ENCODE peak calls at places on chromosomes 1 and 21, in five cellular contexts. One of them, this sample, is unnamed.

GRCh38 chr1:177913762-177914540 is 55.9 kb downstream of the SEC16B start:
- DNase-seq in gastrocnemius medialis: no peak
- DNase-seq in upper lobe of right lung: no peak
- DNase-seq in SJSA1: no peak
- DNase-seq in AG04450: peak; percentile 24
- DNase-seq in this sample: no peak

GRCh38 chr21:46001821-46002681 is 20.5 kb downstream of the COL6A1 start:
- DNase-seq in gastrocnemius medialis: peak; percentile 12
- DNase-seq in upper lobe of right lung: no peak
- DNase-seq in AG04450: no peak
- DNase-seq in SJSA1: no peak
- DNase-seq in this sample: no peak

GRCh38 chr21:36466061-36466511 is 13.8 kb downstream of the CLDN14 start:
- DNase-seq in upper lobe of right lung: no peak
- DNase-seq in gastrocnemius medialis: no peak
- DNase-seq in SJSA1: no peak
- DNase-seq in AG04450: no peak
- DNase-seq in this sample: no peak

GRCh38 chr1:220917535-220918209 is 38.4 kb downstream of the HLX start:
- DNase-seq in AG04450: no peak
- DNase-seq in upper lobe of right lung: no peak
- DNase-seq in SJSA1: no peak
- DNase-seq in gastrocnemius medialis: no peak
- DNase-seq in this sample: no peak

GRCh38 chr1:32757213-32757895 is 54.8 kb upstream of the SYNC start:
- DNase-seq in SJSA1: no peak
- DNase-seq in gastrocnemius medialis: no peak
- DNase-seq in AG04450: no peak
- DNase-seq in upper lobe of right lung: no peak
- DNase-seq in this sample: no peak

GRCh38 chr1:31032266-31032665 is 33.3 kb downstream of the PUM1 start:
- DNase-seq in gastrocnemius medialis: no peak
- DNase-seq in upper lobe of right lung: no peak
- DNase-seq in AG04450: no peak
- DNase-seq in SJSA1: no peak
- DNase-seq in this sample: no peak

GRCh38 chr1:240122639-240123604 is 31.2 kb downstream of the FMN2 start:
- DNase-seq in AG04450: no peak
- DNase-seq in gastrocnemius medialis: no peak
- DNase-seq in upper lobe of right lung: peak; percentile 72
- DNase-seq in SJSA1: no peak
- DNase-seq in this sample: no peak

GRCh38 chr1:245673920-245674414 is 519.2 kb downstream of the KIF26B start:
- DNase-seq in upper lobe of right lung: no peak
- DNase-seq in SJSA1: no peak
- DNase-seq in gastrocnemius medialis: no peak
- DNase-seq in AG04450: no peak
- DNase-seq in this sample: no peak

GRCh38 chr1:159916240-159917051 is 8.9 kb downstream of the TAGLN2 start:
- DNase-seq in gastrocnemius medialis: no peak
- DNase-seq in SJSA1: peak; percentile 70
- DNase-seq in upper lobe of right lung: peak; percentile 40
- DNase-seq in AG04450: no peak
- DNase-seq in this sample: no peak

GRCh38 chr1:163528710-163529348 is 207.1 kb downstream of the NUF2 start:
- DNase-seq in SJSA1: no peak
- DNase-seq in gastrocnemius medialis: no peak
- DNase-seq in upper lobe of right lung: no peak
- DNase-seq in AG04450: no peak
- DNase-seq in this sample: no peak

GRCh38 chr1:62131093-62131725 is 63.4 kb upstream of the L1TD1 start:
- DNase-seq in SJSA1: peak; percentile 55
- DNase-seq in upper lobe of right lung: no peak
- DNase-seq in gastrocnemius medialis: peak; percentile 29
- DNase-seq in AG04450: peak; percentile 46
- DNase-seq in this sample: no peak

GRCh38 chr1:210916548-210916947 is 217.4 kb downstream of the KCNH1 start:
- DNase-seq in gastrocnemius medialis: no peak
- DNase-seq in SJSA1: no peak
- DNase-seq in upper lobe of right lung: no peak
- DNase-seq in AG04450: no peak
- DNase-seq in this sample: no peak

GRCh38 chr1:26034504-26035202 is 11.3 kb downstream of the SLC30A2 start:
- DNase-seq in gastrocnemius medialis: no peak
- DNase-seq in SJSA1: no peak
- DNase-seq in upper lobe of right lung: no peak
- DNase-seq in AG04450: no peak
- DNase-seq in this sample: no peak

GRCh38 chr1:160813215-160813614 is 17.2 kb downstream of the LY9 start:
- DNase-seq in SJSA1: no peak
- DNase-seq in AG04450: no peak
- DNase-seq in gastrocnemius medialis: no peak
- DNase-seq in upper lobe of right lung: no peak
- DNase-seq in this sample: no peak

GRCh38 chr1:12555411-12556367 is 62.3 kb downstream of the DHRS3 start:
- DNase-seq in gastrocnemius medialis: peak; percentile 18
- DNase-seq in upper lobe of right lung: peak; percentile 57
- DNase-seq in AG04450: no peak
- DNase-seq in SJSA1: no peak
- DNase-seq in this sample: no peak

GRCh38 chr21:17925000-17925610 is 105.9 kb upstream of the C21orf91 start:
- DNase-seq in gastrocnemius medialis: peak; percentile 25
- DNase-seq in SJSA1: peak; percentile 53
- DNase-seq in AG04450: peak; percentile 6
- DNase-seq in upper lobe of right lung: no peak
- DNase-seq in this sample: no peak

GRCh38 chr1:170593173-170593572 is 61.2 kb downstream of the GORAB start:
- DNase-seq in SJSA1: no peak
- DNase-seq in AG04450: no peak
- DNase-seq in gastrocnemius medialis: no peak
- DNase-seq in upper lobe of right lung: no peak
- DNase-seq in this sample: no peak

GRCh38 chr1:170594227-170594626 is 62.3 kb downstream of the GORAB start:
- DNase-seq in AG04450: no peak
- DNase-seq in gastrocnemius medialis: no peak
- DNase-seq in upper lobe of right lung: no peak
- DNase-seq in SJSA1: no peak
- DNase-seq in this sample: no peak

GRCh38 chr1:170593612-170594011 is 61.6 kb downstream of the GORAB start:
- DNase-seq in upper lobe of right lung: no peak
- DNase-seq in SJSA1: no peak
- DNase-seq in AG04450: no peak
- DNase-seq in gastrocnemius medialis: no peak
- DNase-seq in this sample: no peak

GRCh38 chr1:170592591-170593111 is 60.7 kb downstream of the GORAB start:
- DNase-seq in SJSA1: no peak
- DNase-seq in upper lobe of right lung: no peak
- DNase-seq in gastrocnemius medialis: no peak
- DNase-seq in AG04450: no peak
- DNase-seq in this sample: no peak

DNA sequence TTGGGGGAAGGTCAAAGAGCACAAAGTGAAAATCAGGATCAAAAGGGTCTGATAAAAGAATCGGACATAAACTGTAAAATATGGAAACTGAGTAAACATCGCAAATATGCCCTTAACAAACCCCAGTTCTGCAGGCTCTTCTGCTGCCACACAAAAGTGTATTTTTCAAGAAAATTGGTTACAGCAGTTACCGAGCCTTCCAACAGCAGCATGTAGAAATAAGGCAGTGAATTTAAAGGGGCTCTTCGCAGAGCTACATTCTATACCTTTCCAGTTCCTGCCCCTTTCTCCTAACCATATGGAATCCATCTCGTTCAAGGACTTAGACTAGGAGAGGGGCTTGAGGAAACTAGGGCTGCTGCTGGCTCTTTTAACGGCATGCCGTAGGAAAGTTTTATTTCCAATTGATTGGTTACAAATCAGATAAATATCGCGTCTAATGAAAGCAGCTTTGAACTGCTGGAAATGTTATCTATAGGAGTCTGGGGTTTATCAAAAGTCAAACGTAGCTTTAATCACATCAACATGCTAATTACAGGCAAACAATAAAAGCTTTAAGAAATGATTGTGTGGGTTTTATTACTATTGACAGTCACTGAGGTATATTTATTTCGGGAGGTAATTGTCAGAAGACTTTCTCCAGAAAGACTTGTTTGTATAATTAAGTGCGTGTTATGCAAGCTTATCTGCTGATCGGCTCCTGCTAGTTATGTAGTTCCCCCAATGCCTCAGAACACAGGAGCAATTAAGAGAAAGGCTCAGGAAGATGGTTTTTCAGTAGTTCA is 59.1 kb downstream of the GORAB start:
- DNase-seq in AG04450: no peak
- DNase-seq in SJSA1: no peak
- DNase-seq in gastrocnemius medialis: no peak
- DNase-seq in upper lobe of right lung: no peak
- DNase-seq in this sample: no peak
- H3K4me3 ChIP-seq in AG04450: no peak overlapping the region
- H3K4me3 ChIP-seq in SJSA1: no peak overlapping the region
- H3K4me3 ChIP-seq in gastrocnemius medialis: no peak overlapping the region
- H3K4me3 ChIP-seq in upper lobe of right lung: no peak overlapping the region
- H3K4me3 ChIP-seq in this sample: no peak overlapping the region

GRCh38 chr21:38759286-38759872 is 46.4 kb upstream of the ETS2 start:
- DNase-seq in AG04450: no peak
- DNase-seq in upper lobe of right lung: no peak
- DNase-seq in SJSA1: no peak
- DNase-seq in gastrocnemius medialis: no peak
- DNase-seq in this sample: no peak

GRCh38 chr21:38758815-38759214 is 46.9 kb upstream of the ETS2 start:
- DNase-seq in upper lobe of right lung: no peak
- DNase-seq in gastrocnemius medialis: no peak
- DNase-seq in SJSA1: no peak
- DNase-seq in AG04450: no peak
- DNase-seq in this sample: no peak

GRCh38 chr21:38760017-38760761 is 45.5 kb upstream of the ETS2 start:
- DNase-seq in gastrocnemius medialis: no peak
- DNase-seq in upper lobe of right lung: no peak
- DNase-seq in SJSA1: no peak
- DNase-seq in AG04450: no peak
- DNase-seq in this sample: peak; percentile 80

GRCh38 chr21:38753114-38754100 is 52.3 kb upstream of the ETS2 start:
- DNase-seq in upper lobe of right lung: no peak
- DNase-seq in gastrocnemius medialis: no peak
- DNase-seq in SJSA1: no peak
- DNase-seq in AG04450: no peak
- DNase-seq in this sample: no peak

DNA sequence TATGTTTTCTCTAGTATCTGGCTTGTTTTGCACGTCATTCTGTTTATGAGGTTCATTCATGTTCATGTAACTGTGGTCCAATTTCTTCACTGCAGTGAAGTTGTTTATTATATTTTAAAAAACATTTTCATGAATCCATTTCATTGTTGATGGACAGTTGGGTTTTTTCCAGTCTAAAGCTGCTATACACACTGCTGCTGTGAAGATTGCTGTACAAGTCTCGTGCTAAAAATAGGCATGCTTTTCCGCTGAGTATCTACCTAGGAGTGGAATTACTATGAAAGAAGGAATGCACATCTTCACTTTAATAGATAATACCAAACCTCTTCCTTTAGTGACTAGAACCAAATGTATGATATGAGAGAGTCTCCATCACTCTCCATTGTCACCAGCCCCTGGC is 49.0 kb upstream of the ETS2 start:
- DNase-seq in gastrocnemius medialis: no peak
- DNase-seq in AG04450: peak; percentile 70
- DNase-seq in SJSA1: peak; percentile 65
- DNase-seq in upper lobe of right lung: no peak
- DNase-seq in this sample: no peak
- H3K27ac ChIP-seq in gastrocnemius medialis: no peak overlapping the region
- H3K27ac ChIP-seq in AG04450: peak overlapping the region; percentile 59
- H3K27ac ChIP-seq in SJSA1: peak overlapping the region; percentile 94
- H3K27ac ChIP-seq in upper lobe of right lung: peak overlapping the region; percentile 73
- H3K27ac ChIP-seq in this sample: peak overlapping the region; percentile 77

GRCh38 chr1:152873495-152873894 is 4.6 kb upstream of the SMCP start:
- DNase-seq in AG04450: no peak
- DNase-seq in upper lobe of right lung: no peak
- DNase-seq in SJSA1: no peak
- DNase-seq in gastrocnemius medialis: no peak
- DNase-seq in this sample: no peak
- H3K4me3 ChIP-seq in AG04450: no peak overlapping the region
- H3K4me3 ChIP-seq in upper lobe of right lung: no peak overlapping the region
- H3K4me3 ChIP-seq in SJSA1: no peak overlapping the region
- H3K4me3 ChIP-seq in gastrocnemius medialis: no peak overlapping the region
- H3K4me3 ChIP-seq in this sample: no peak overlapping the region

DNA sequence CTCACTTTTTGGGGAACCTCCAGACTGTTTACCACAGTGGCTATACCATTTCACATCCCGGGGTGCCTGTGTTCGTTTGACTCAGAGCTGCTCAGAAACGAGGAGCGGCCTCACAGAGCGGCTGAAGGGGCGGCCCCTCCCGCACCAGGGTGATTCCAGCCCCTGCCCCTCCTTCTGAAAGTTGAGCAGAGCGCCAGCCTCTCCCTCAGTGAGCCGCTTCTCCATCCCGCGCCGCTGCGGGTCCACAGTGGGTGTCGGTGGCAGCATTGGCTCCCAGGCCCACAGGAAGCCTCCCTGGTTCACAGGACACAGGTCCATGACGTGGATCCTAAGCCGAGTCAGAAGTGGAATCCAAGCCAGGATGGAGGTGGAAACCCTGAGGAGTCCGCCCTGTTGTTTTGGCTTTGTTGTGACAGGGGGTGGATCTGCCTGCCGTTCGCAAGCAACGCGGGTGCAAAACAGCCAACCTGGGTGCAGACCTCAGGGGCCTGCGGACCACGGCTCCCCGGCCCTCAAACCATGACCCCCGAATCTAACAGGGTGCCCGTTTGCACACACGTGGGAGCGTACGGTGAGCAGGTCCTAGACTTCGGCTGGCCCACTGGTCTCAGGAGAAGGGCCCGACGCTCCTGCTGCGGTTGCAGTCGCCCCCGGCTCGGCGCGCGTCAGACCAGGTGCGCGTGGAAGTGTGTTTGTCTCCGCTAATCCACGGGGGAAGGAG is 186.8 kb upstream of the ARHGEF16 start:
- DNase-seq in SJSA1: no peak
- DNase-seq in gastrocnemius medialis: no peak
- DNase-seq in AG04450: no peak
- DNase-seq in upper lobe of right lung: no peak
- DNase-seq in this sample: no peak
- H3K27ac ChIP-seq in SJSA1: no peak overlapping the region
- H3K27ac ChIP-seq in gastrocnemius medialis: no peak overlapping the region
- H3K27ac ChIP-seq in AG04450: no peak overlapping the region
- H3K27ac ChIP-seq in upper lobe of right lung: no peak overlapping the region
- H3K27ac ChIP-seq in this sample: no peak overlapping the region